ENCODE peak calls at places on chromosomes 12 and 14, in four cellular contexts. C, N, L and Z are unnamed samples.

GRCh38 chr14:24414077-24414476 is 15.3 kb downstream of the NYNRIN start:
- DNase-seq in C (no peak), N (no peak), L (no peak), Z (no peak)

GRCh38 chr12:130669205-130669557 is 46.9 kb downstream of the RIMBP2 start:
- DNase-seq in C (no peak), N (no peak), L (no peak), Z (no peak)

GRCh38 chr12:50411051-50411660 is 10.5 kb downstream of the LARP4 start:
- DNase-seq in C (no peak), N (no peak), L (no peak), Z (no peak)

GRCh38 chr14:69750495-69750894 is 16.4 kb upstream of the SRSF5 start:
- DNase-seq in C (no peak), N (no peak), L (no peak), Z (no peak)

GRCh38 chr14:69673578-69674305 is 62.3 kb downstream of the SUSD6 start:
- DNase-seq in C (peak), N (no peak), L (no peak), Z (no peak)

GRCh38 chr12:54581412-54581811 is 7.0 kb downstream of the PPP1R1A start:
- DNase-seq in C (no peak), N (no peak), L (no peak), Z (no peak)

GRCh38 chr12:68245071-68246021 is 8.1 kb downstream of the IL22 start:
- DNase-seq in C (no peak), N (no peak), L (no peak), Z (no peak)

GRCh38 chr12:102508052-102508451 is 27.7 kb upstream of the IGF1 start:
- DNase-seq in C (no peak), N (no peak), L (no peak), Z (no peak)

GRCh38 chr12:52735816-52736632 is 32.7 kb upstream of the KRT77 start:
- DNase-seq in C (no peak), N (no peak), L (no peak), Z (no peak)

GRCh38 chr12:51401900-51402299 is 10.7 kb upstream of the GALNT6 start:
- DNase-seq in C (no peak), N (no peak), L (no peak), Z (no peak)

GRCh38 chr14:92352158-92352985 is 29.4 kb downstream of the SLC24A4 start:
- DNase-seq in C (no peak), N (no peak), L (no peak), Z (no peak)
- TF ChIP-seq CTCF in C (peak), N (no peak), L (no peak), Z (no peak)

GRCh38 chr12:7100239-7100638 is 8.0 kb upstream of the C1R start:
- DNase-seq in C (no peak), N (no peak), L (no peak), Z (no peak)

GRCh38 chr12:7101047-7101693 is 7.8 kb downstream of the C1RL start:
- DNase-seq in C (no peak), N (no peak), L (no peak), Z (no peak)

GRCh38 chr12:7102582-7102981 is 6.4 kb downstream of the C1RL start:
- DNase-seq in C (no peak), N (no peak), L (no peak), Z (no peak)

GRCh38 chr12:7103837-7104236 is 5.2 kb downstream of the C1RL start:
- DNase-seq in C (no peak), N (no peak), L (no peak), Z (no peak)

GRCh38 chr12:7101694-7102131 is 7.3 kb downstream of the C1RL start:
- DNase-seq in C (no peak), N (no peak), L (no peak), Z (no peak)
- TF ChIP-seq POLR2AphosphoS5 in C (no peak), N (no peak), L (no peak), Z (no peak)

GRCh38 chr14:55686713-55687112 is 106.7 kb downstream of the KTN1 start:
- DNase-seq in C (no peak), N (no peak), L (no peak), Z (no peak)

GRCh38 chr14:55681088-55681487 is 101.1 kb downstream of the KTN1 start:
- DNase-seq in C (no peak), N (no peak), L (no peak), Z (no peak)

GRCh38 chr14:55688566-55688965 is 108.6 kb downstream of the KTN1 start:
- DNase-seq in C (no peak), N (no peak), L (no peak), Z (no peak)

GRCh38 chr14:55689971-55690871 is 110.2 kb downstream of the KTN1 start:
- DNase-seq in C (peak), N (no peak), L (no peak), Z (no peak)

DNA sequence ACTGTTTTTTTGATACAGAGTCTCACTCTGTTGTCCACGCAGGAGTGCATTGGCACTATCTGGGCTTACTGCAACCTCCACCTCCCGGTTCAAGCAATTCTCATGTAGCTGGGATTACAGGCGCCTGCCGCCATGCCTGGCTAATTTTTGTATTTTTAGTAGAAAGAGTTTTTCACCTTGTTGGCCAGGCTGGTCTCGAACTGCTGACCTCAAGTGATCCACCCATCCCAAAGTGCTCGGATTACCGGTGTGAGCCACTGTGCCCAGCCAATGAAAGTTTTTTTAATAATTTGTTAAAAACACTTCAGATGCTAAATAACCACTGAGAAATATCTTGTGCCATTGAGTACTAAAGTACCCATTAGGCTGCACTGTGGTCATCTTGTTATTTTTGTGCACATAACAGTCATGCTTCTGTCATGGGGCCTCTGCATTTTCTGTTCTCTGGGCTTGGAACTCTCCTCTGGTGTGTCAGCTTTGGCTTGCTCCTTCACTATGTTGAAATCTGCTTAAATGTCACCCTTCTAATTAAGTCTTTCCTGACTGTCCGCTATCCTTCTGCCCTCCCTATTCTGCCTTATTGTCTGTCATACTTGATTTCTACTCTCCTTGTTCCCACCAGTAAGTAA is 105.1 kb downstream of the KTN1 start:
- DNase-seq in C (no peak), N (no peak), L (no peak), Z (no peak)
- H3K27ac ChIP-seq in C (no peak), N (no peak), L (no peak), Z (no peak)

GRCh38 chr14:74508292-74508731 is 14.7 kb downstream of the ISCA2 start:
- DNase-seq in C (no peak), N (no peak), L (no peak), Z (no peak)
- TF ChIP-seq CTCF in C (peak), N (no peak), L (no peak), Z (no peak)

GRCh38 chr14:102915292-102916110 is 7.0 kb upstream of the AMN start:
- DNase-seq in C (no peak), N (no peak), L (no peak), Z (no peak)
- TF ChIP-seq POLR2AphosphoS5 in C (no peak), N (no peak), L (no peak), Z (no peak)

GRCh38 chr14:35783699-35784098 is 25.4 kb downstream of the RALGAPA1 start:
- DNase-seq in C (no peak), N (no peak), L (no peak), Z (no peak)

GRCh38 chr14:35789651-35790050 is 19.4 kb downstream of the RALGAPA1 start:
- DNase-seq in C (no peak), N (no peak), L (no peak), Z (no peak)

DNA sequence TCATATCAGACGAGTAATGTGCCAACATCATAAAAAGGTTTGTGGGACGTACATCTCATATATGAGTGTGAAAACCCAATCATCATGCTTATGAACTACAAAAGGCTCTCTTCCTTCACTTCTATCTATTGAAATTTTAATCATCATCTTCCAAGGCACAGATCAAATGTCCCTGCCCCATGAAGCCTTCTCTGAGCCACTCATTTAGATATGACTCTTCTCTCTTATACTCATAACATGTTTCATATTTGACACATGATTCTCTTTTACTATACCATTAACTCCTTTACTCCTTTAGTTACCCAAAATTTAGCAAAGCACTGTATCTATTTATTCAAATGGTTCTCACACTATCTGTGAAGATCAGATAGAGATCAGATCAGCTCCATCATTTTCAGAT is 22.2 kb downstream of the RALGAPA1 start:
- DNase-seq in C (no peak), N (no peak), L (no peak), Z (no peak)
- H3K27ac ChIP-seq in C (no peak), N (no peak), L (no peak), Z (no peak)